ENCODE peak calls at places on chromosomes 4 and X, in eight cellular contexts. F, C, R, S, I, O, Q and P are unnamed samples.

GRCh38 chrX:31038585-31039326 is 33.1 kb downstream of the FTHL17 start:
- DNase-seq in F (peak; percentile 24), O (no peak), R (peak; percentile 27), S (peak; percentile 6), Q (peak; percentile 24), I (no peak), C (no peak), P (peak; percentile 14)

GRCh38 chr4:2831611-2832308 is 11.9 kb upstream of the ADD1 start:
- DNase-seq in C (no peak), R (no peak), I (no peak), O (no peak), S (no peak), Q (no peak), F (no peak), P (no peak)

GRCh38 chr4:113760852-113761681 is 471 bp downstream of the CAMK2D start:
- DNase-seq in O (peak; percentile 6), S (peak; percentile 60), Q (peak; percentile 93), F (peak; percentile 86), R (peak; percentile 63), C (peak; percentile 30), I (peak; percentile 60), P (peak; percentile 46)

GRCh38 chr4:38025665-38026064 is 65.5 kb downstream of the PTTG2 start:
- DNase-seq in R (no peak), O (no peak), C (no peak), I (no peak), Q (no peak), F (no peak), S (no peak), P (no peak)

GRCh38 chr4:184099033-184099432 is 118.6 kb downstream of the ENPP6 start:
- DNase-seq in C (no peak), S (no peak), Q (no peak), F (no peak), O (no peak), R (no peak), I (no peak), P (no peak)

GRCh38 chr4:167232805-167233522 is 1.3 kb downstream of the SPOCK3 start:
- DNase-seq in O (no peak), I (no peak), Q (no peak), C (no peak), F (no peak), R (no peak), S (no peak), P (no peak)

GRCh38 chr4:2387829-2388228 is 30.6 kb downstream of the ZFYVE28 start:
- DNase-seq in I (no peak), C (no peak), R (no peak), S (no peak), F (no peak), O (no peak), Q (no peak), P (no peak)

GRCh38 chr4:169846396-169846795 is 88.7 kb upstream of the HPF1 start:
- DNase-seq in C (no peak), I (no peak), Q (no peak), O (no peak), F (no peak), S (no peak), R (no peak), P (no peak)